ENCODE peak calls at places on chromosomes 12 and 14, in five cellular contexts. Q, M, V, F and N are unnamed samples.

GRCh38 chr12:62909340-62909739 is 25.6 kb downstream of the PPM1H start:
- DNase-seq in Q (no peak), M (no peak), V (no peak), F (no peak), N (no peak)

GRCh38 chr12:115337693-115338543 is 653.9 kb upstream of the TBX3 start:
- DNase-seq in Q (peak), M (peak), V (peak), F (no peak), N (no peak)

GRCh38 chr12:54136844-54137580 is 51.8 kb downstream of the SMUG1 start:
- DNase-seq in V (no peak), M (peak), Q (no peak), F (no peak), N (no peak)

GRCh38 chr14:84874436-84874835 is 655.5 kb upstream of the FLRT2 start:
- DNase-seq in Q (no peak), M (no peak), V (no peak), F (no peak), N (no peak)

GRCh38 chr12:123227581-123228258 is 5.2 kb downstream of the MPHOSPH9 start:
- DNase-seq in F (no peak), M (no peak), Q (no peak), V (no peak), N (no peak)

GRCh38 chr12:132452596-132453350 is 37.2 kb upstream of the FBRSL1 start:
- DNase-seq in F (no peak), M (no peak), V (no peak), Q (no peak), N (no peak)

GRCh38 chr12:105674871-105675699 is 344.6 kb downstream of the C12orf75 start:
- DNase-seq in M (no peak), V (no peak), F (no peak), Q (no peak), N (no peak)

GRCh38 chr14:103296987-103297386 is 37.0 kb upstream of the EIF5 start:
- DNase-seq in M (no peak), V (no peak), Q (no peak), F (peak), N (no peak)

GRCh38 chr14:30193791-30194407 is 266.3 kb upstream of the PRKD1 start:
- DNase-seq in F (no peak), V (no peak), M (no peak), Q (peak), N (no peak)

GRCh38 chr14:22505751-22506710 is 83.0 kb downstream of the DAD1 start:
- DNase-seq in Q (no peak), V (peak), M (no peak), F (no peak), N (no peak)

GRCh38 chr14:71591929-71592328 is 340.3 kb upstream of the RGS6 start:
- DNase-seq in Q (peak), V (peak), M (no peak), F (peak), N (no peak)

GRCh38 chr14:89665262-89665661 is 248.2 kb upstream of the FOXN3 start:
- DNase-seq in M (no peak), Q (no peak), V (no peak), F (no peak), N (no peak)

GRCh38 chr12:122006186-122006926 is 15.3 kb upstream of the BCL7A start:
- DNase-seq in V (no peak), F (no peak), Q (no peak), M (no peak), N (no peak)

GRCh38 chr14:55245657-55246268 is 25.5 kb upstream of the FBXO34 start:
- DNase-seq in M (no peak), Q (peak), F (peak), V (peak), N (no peak)

GRCh38 chr14:90740946-90741681 is 75.1 kb downstream of the TTC7B start:
- DNase-seq in V (no peak), F (no peak), Q (no peak), M (no peak), N (no peak)

GRCh38 chr14:91229743-91230200 is 14.7 kb downstream of the GPR68 start:
- DNase-seq in Q (no peak), M (no peak), V (peak), F (peak), N (no peak)

GRCh38 chr12:92928431-92928961 is 599 bp downstream of the EEA1 start:
- DNase-seq in V (peak), M (no peak), Q (peak), F (peak), N (no peak)

GRCh38 chr14:52700701-52701172 is 5.4 kb upstream of the ERO1A start:
- DNase-seq in V (no peak), F (no peak), Q (peak), M (no peak), N (no peak)

DNA sequence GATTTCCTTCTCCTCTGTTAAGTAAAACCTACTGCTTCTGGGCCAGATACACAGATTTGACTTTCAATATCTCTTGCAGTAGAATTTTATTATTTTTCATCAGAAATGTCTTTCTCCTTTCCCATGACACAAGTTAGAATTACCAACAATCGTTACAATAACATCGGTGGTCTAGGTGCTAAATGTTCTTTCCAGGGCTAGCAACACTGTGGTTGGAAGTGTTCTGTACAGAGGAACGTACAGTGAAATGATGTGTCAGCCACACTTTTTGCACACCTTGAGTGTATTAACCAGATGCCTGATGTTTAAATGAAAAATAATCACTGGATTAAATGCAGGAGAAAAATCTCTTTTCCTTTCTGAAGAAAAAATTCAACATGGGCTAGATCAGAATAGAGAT is 27.7 kb upstream of the KLRD1 start:
- DNase-seq in V (no peak), F (no peak), Q (no peak), M (no peak), N (no peak)
- H3K4me3 ChIP-seq in V (no peak), F (no peak), Q (no peak), M (no peak), N (no peak)

GRCh38 chr14:61618448-61618847 is 76.9 kb upstream of the HIF1A start:
- DNase-seq in V (no peak), M (no peak), Q (no peak), F (no peak), N (no peak)
- H3K4me3 ChIP-seq in V (no peak), M (no peak), Q (no peak), F (no peak), N (no peak)

DNA sequence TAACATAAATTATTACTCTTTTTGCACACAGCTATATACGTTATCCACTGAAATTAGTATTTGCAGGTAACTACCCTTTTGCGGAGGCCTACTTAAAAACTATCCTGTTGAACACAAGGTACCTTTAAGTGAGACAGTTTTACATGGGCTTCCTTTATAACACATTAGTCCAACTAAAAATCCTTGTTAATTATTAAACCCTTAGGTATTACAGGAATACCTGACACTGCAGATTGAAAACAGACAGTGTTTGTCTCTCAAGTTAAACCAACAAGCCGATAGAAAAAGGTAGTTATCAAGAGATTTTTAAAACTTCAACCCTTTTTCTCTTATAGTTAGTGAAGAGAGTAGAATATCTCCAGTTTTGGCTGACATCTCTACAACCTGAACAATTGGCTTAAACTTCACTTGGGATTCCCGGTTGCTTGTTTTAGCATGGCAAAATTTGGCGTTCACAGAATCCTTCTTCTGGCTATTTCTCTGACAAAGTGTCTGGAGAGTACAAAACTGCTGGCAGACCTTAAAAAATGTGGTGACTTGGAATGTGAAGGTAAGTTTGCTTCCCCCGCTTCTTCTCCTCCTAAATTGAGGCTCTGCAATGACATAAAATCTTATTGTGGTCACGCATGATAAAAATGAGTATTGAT is at the start of gene MIA2:
- DNase-seq in V (no peak), M (no peak), Q (no peak), F (no peak), N (no peak)
- H3K4me3 ChIP-seq in V (no peak), M (no peak), Q (no peak), F (peak), N (no peak)

GRCh38 chr12:26271889-26272492 is 76.6 kb downstream of the SSPN start:
- DNase-seq in Q (peak), F (no peak), M (no peak), V (peak), N (no peak)

GRCh38 chr12:26273811-26274210 is 78.4 kb downstream of the SSPN start:
- DNase-seq in Q (no peak), M (no peak), F (peak), V (no peak), N (no peak)

GRCh38 chr12:26276709-26277108 is 81.3 kb downstream of the SSPN start:
- DNase-seq in Q (peak), V (no peak), M (no peak), F (peak), N (no peak)

GRCh38 chr12:26275313-26276257 is 80.2 kb downstream of the SSPN start:
- DNase-seq in M (no peak), V (no peak), Q (peak), F (peak), N (no peak)

GRCh38 chr12:26274441-26275312 is 79.3 kb downstream of the SSPN start:
- DNase-seq in M (peak), V (peak), Q (peak), F (peak), N (no peak)
- H3K4me3 ChIP-seq in M (no peak), V (no peak), Q (no peak), F (peak), N (no peak)

GRCh38 chr12:47757360-47757839 is 1.3 kb downstream of the RAPGEF3 start:
- DNase-seq in F (no peak), V (no peak), Q (no peak), M (no peak), N (no peak)

GRCh38 chr12:47758834-47759690 is at the start of gene RAPGEF3:
- DNase-seq in F (peak), Q (peak), M (no peak), V (peak), N (no peak)

GRCh38 chr12:47758584-47758833 is 171 bp downstream of the RAPGEF3 start:
- DNase-seq in M (no peak), V (no peak), Q (no peak), F (no peak), N (no peak)

GRCh38 chr12:47755655-47756562 is 2.8 kb downstream of the RAPGEF3 start:
- DNase-seq in F (no peak), Q (no peak), V (peak), M (no peak), N (no peak)

GRCh38 chr12:47757840-47758583 is 668 bp downstream of the RAPGEF3 start:
- DNase-seq in Q (no peak), M (no peak), F (peak), V (no peak), N (no peak)
- H3K4me3 ChIP-seq in Q (no peak), M (peak), F (peak), V (no peak), N (no peak)

DNA sequence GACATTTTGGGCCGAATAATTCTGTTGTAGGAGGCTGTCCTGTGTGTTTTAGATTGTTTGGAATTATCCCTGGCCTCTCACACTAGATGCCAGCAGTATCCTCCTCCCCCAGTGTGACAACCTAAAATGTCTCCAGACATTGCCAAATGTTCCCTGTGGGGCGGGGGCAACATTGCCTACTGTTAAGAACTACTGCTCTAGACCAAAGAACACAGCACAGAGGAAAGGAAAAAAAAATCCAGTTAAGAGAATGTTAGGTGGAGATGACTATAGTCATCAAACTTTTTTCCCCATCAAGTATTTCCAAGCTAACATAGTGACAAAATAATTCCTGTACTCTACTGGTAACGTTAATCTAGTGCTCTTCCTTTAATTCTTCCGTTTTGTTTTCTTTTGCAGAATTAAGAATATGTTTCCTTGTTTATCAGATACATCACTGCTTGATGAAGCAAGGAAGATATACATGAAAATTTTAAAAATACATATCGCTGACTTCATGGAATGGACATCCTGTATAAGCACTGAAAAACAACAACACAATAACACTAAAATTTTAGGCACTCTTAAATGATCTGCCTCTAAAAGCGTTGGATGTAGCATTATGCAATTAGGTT is 3.6 kb downstream of the CDKN1B start:
- DNase-seq in Q (no peak), V (no peak), M (no peak), F (peak), N (no peak)
- H3K4me3 ChIP-seq in Q (peak), V (peak), M (peak), F (peak), N (no peak)

GRCh38 chr14:77709412-77709811 is 1.5 kb downstream of the SLIRP start:
- DNase-seq in V (no peak), F (no peak), M (no peak), Q (no peak), N (no peak)
- H3K4me3 ChIP-seq in V (peak), F (peak), M (peak), Q (peak), N (peak)

GRCh38 chr12:125284087-125284486 is 218.9 kb downstream of the AACS start:
- DNase-seq in V (no peak), Q (no peak), F (no peak), M (no peak), N (no peak)

GRCh38 chr12:125284945-125285344 is 219.7 kb downstream of the AACS start:
- DNase-seq in Q (no peak), F (peak), V (peak), M (no peak), N (no peak)

GRCh38 chr12:125276567-125276966 is 211.3 kb downstream of the AACS start:
- DNase-seq in F (no peak), M (no peak), V (no peak), Q (no peak), N (no peak)

GRCh38 chr12:125283521-125283920 is 218.3 kb downstream of the AACS start:
- DNase-seq in Q (no peak), V (no peak), M (no peak), F (no peak), N (no peak)

GRCh38 chr12:125280482-125281377 is 215.5 kb downstream of the AACS start:
- DNase-seq in F (no peak), V (peak), M (no peak), Q (no peak), N (peak)
- H3K4me3 ChIP-seq in F (no peak), V (no peak), M (no peak), Q (no peak), N (peak)

GRCh38 chr12:50597200-50598195 is 92.7 kb downstream of the DIP2B start:
- DNase-seq in M (no peak), F (peak), V (peak), Q (peak), N (no peak)
- H3K4me3 ChIP-seq in M (no peak), F (no peak), V (peak), Q (no peak), N (no peak)

DNA sequence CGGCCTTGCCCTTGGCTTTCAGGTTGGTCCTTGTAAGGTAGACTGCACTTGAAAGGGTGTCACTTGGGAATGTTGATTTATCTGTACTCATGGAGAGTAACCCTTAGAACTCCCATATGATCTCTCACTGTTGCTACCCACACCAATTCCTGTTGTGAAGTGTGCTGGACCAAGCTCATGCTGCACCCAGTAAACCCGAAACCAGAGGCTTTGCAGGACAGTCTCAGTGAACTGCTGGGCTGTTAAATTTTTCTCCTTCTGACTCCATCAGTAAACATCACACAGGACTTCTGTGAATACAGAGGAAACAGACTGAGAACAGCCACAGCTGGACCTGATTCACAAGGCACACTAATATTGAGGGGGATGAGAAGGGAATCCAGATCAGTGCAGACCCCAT is 783.0 kb downstream of the TMEM121 start:
- DNase-seq in M (no peak), Q (no peak), F (no peak), V (peak), N (no peak)
- H3K4me3 ChIP-seq in M (no peak), Q (no peak), F (no peak), V (no peak), N (no peak)